ENCODE peak calls at places on chromosomes 16 and 17, in eight cellular contexts. D, N, K, Y, X, G, L and A are unnamed samples.

GRCh38 chr17:59762022-59762825 is 54.8 kb downstream of the VMP1 start:
- DNase-seq in K (no peak), X (no peak), Y (no peak), D (peak), N (no peak), L (no peak), G (no peak), A (peak)

GRCh38 chr16:23952128-23953041 is 116.6 kb downstream of the PRKCB start:
- DNase-seq in G (peak), K (peak), X (peak), D (peak), L (peak), N (no peak), Y (peak), A (peak)

GRCh38 chr17:57429966-57430365 is 173.6 kb downstream of the MSI2 start:
- DNase-seq in G (no peak), X (no peak), N (no peak), L (no peak), D (no peak), Y (no peak), K (no peak), A (no peak)

GRCh38 chr16:66873685-66874055 is 6.6 kb upstream of the PDP2 start:
- DNase-seq in K (no peak), D (no peak), X (no peak), G (no peak), N (no peak), Y (no peak), L (no peak), A (no peak)

GRCh38 chr17:59377410-59377809 is 46.0 kb downstream of the YPEL2 start:
- DNase-seq in Y (no peak), L (no peak), N (no peak), G (no peak), D (peak), K (no peak), X (no peak), A (no peak)

GRCh38 chr17:65538679-65539529 is 22.5 kb downstream of the AXIN2 start:
- DNase-seq in G (no peak), L (peak), X (no peak), D (no peak), N (no peak), K (no peak), Y (no peak), A (no peak)

GRCh38 chr17:15399443-15399842 is 58.0 kb upstream of the TEKT3 start:
- DNase-seq in D (no peak), L (no peak), G (no peak), N (no peak), Y (no peak), X (no peak), K (no peak), A (no peak)

GRCh38 chr17:64357191-64357981 is 33.3 kb downstream of the PECAM1 start:
- DNase-seq in D (peak), G (peak), K (no peak), Y (peak), X (no peak), N (peak), L (no peak), A (peak)

GRCh38 chr16:24309222-24309905 is 53.2 kb downstream of the CACNG3 start:
- DNase-seq in G (no peak), N (no peak), D (peak), L (peak), Y (peak), K (no peak), X (no peak), A (peak)

GRCh38 chr16:67116388-67117311 is 6.9 kb downstream of the PHAF1 start:
- DNase-seq in G (no peak), X (no peak), D (no peak), Y (no peak), L (no peak), K (no peak), N (no peak), A (no peak)

GRCh38 chr17:30290696-30291570 is 811 bp downstream of the BLMH start:
- DNase-seq in D (peak), G (peak), N (peak), Y (peak), K (peak), L (peak), X (peak), A (no peak)

GRCh38 chr17:30291571-30292489 is at the start of gene BLMH:
- DNase-seq in G (peak), D (peak), L (peak), Y (peak), X (peak), K (peak), N (peak), A (peak)

GRCh38 chr17:30290077-30290476 is 1.7 kb downstream of the BLMH start:
- DNase-seq in X (no peak), D (no peak), K (no peak), G (no peak), N (no peak), L (no peak), Y (no peak), A (no peak)

GRCh38 chr17:30296499-30297038 is 4.8 kb upstream of the BLMH start:
- DNase-seq in G (no peak), Y (no peak), X (no peak), D (no peak), N (no peak), L (no peak), K (no peak), A (no peak)

DNA sequence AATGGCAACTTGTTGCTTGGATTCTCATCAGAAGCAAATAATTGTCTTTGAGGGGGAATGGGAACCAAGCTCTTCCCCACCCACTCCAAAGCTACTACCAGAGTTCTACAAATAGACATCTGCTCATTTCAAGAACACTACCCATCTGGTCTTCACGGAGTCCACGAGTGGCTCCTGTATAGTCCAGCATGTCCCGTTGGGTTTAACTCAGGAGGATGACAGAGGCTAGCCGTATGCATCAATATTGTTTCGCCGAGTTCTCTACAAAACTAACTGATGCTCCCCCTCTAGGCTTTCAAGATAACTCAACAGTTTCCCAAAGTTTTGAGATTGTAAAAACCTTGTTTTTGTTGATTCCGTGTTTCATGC is 730 bp upstream of the BLMH start:
- DNase-seq in G (no peak), D (no peak), N (no peak), Y (no peak), L (no peak), K (no peak), X (no peak), A (no peak)
- H3K4me3 ChIP-seq in G (peak), D (peak), N (peak), Y (peak), L (peak), K (peak), X (peak), A (peak)

GRCh38 chr16:28503470-28504259 is 3.0 kb downstream of the IL27 start:
- DNase-seq in Y (no peak), D (no peak), K (no peak), L (no peak), G (no peak), N (no peak), X (no peak), A (no peak)

GRCh38 chr16:28502290-28502689 is 4.3 kb downstream of the IL27 start:
- DNase-seq in K (no peak), L (no peak), D (no peak), G (no peak), N (no peak), X (no peak), Y (no peak), A (no peak)

GRCh38 chr16:28498666-28499065 is 4.2 kb downstream of the APOBR start:
- DNase-seq in X (no peak), N (no peak), Y (no peak), L (no peak), D (no peak), G (no peak), K (no peak), A (no peak)

GRCh38 chr16:28499854-28500253 is 5.4 kb downstream of the APOBR start:
- DNase-seq in N (no peak), D (no peak), Y (no peak), L (no peak), G (peak), K (no peak), X (no peak), A (no peak)

GRCh38 chr16:28501258-28502232 is 5.1 kb downstream of the IL27 start:
- DNase-seq in X (no peak), K (no peak), D (no peak), N (no peak), L (no peak), G (no peak), Y (no peak), A (no peak)
- H3K27ac ChIP-seq in X (no peak), K (no peak), D (no peak), N (no peak), L (no peak), G (no peak), Y (no peak), A (no peak)

GRCh38 chr17:44241104-44241503 is 21.6 kb upstream of the UBTF start:
- DNase-seq in N (no peak), D (no peak), G (no peak), X (no peak), K (no peak), L (no peak), Y (no peak), A (no peak)
- H3K4me3 ChIP-seq in N (no peak), D (no peak), G (no peak), X (no peak), K (no peak), L (no peak), Y (no peak), A (no peak)

GRCh38 chr17:61199431-61200348 is 200.0 kb upstream of the TBX2 start:
- DNase-seq in G (no peak), N (no peak), K (no peak), D (no peak), Y (no peak), L (no peak), X (no peak), A (no peak)

GRCh38 chr17:61196799-61197198 is 202.8 kb upstream of the TBX2 start:
- DNase-seq in K (no peak), D (no peak), Y (no peak), L (no peak), X (no peak), N (no peak), G (no peak), A (no peak)

GRCh38 chr17:61201211-61201610 is 198.4 kb upstream of the TBX2 start:
- DNase-seq in G (no peak), L (no peak), X (no peak), D (peak), N (no peak), K (no peak), Y (peak), A (peak)

GRCh38 chr17:61200349-61200735 is 199.3 kb upstream of the TBX2 start:
- DNase-seq in D (peak), N (no peak), K (no peak), L (no peak), X (no peak), G (peak), Y (peak), A (no peak)

DNA sequence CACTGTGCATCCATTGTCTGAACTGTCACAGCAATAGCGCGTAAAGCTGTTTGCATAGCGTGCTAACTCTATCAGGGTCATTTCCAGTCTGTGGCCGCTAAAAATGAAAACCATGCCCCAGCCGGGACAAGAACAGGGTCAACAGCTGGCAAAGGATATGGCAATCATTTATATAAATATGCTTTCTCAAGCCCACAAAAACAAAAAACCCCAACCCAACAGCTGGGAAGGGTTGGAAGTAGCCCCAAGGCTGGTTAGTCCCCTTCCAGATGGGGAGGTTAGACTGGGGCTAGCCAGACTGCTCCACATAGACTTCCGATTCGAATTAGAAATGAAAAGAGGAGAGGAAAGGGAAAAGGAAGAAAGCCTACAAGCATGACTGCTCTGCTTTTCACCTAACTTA is 203.3 kb upstream of the TBX2 start:
- DNase-seq in K (no peak), N (no peak), D (no peak), Y (peak), G (no peak), L (no peak), X (no peak), A (peak)
- H3K27ac ChIP-seq in K (no peak), N (no peak), D (peak), Y (peak), G (no peak), L (no peak), X (no peak), A (no peak)

DNA sequence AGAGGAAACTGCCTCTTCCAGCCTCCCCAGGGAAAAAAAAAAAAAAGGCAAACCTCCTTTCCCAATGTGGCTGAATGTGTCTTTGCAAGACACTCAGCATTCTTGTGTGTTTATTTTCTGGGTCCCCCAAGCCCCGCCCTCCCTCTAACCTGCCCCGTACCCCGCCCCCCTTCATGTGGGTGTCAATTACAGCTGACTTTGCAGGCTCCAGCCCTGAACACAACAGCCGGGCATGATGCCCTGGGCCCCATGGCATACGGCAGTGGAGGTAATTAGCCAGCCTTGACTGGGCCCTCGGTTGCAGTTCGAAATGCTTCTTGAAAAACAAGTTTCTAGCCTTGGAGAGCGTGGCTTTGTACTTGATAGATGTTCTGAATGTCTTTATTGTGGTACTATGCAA is 354.7 kb upstream of the RBFOX1 start:
- DNase-seq in D (no peak), N (no peak), Y (no peak), L (no peak), K (no peak), G (no peak), X (no peak), A (no peak)
- H3K4me3 ChIP-seq in D (no peak), N (no peak), Y (no peak), L (no peak), K (no peak), G (no peak), X (no peak), A (no peak)

DNA sequence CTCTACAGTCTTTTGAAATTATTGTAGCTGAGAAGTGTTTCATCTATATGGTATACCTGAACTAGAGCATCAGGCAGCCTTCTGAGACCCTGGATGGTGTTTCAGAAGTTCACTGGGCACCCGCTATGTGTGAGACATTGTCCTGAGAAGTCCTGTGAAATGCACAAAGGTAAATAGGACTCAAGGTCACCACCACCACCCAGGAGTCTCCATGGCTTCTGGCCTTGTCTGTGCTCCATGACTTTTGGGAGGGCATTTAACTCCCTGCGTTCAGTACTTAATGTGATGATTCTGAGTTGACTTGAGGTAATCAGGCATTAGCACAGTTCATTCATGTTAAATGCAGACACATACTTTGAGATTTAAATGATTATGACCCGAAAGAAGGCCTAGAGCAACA is 1.1 kb downstream of the MLYCD start:
- DNase-seq in D (no peak), G (no peak), L (no peak), Y (no peak), K (no peak), X (no peak), N (no peak), A (no peak)
- H3K27ac ChIP-seq in D (no peak), G (no peak), L (no peak), Y (no peak), K (no peak), X (no peak), N (peak), A (no peak)

DNA sequence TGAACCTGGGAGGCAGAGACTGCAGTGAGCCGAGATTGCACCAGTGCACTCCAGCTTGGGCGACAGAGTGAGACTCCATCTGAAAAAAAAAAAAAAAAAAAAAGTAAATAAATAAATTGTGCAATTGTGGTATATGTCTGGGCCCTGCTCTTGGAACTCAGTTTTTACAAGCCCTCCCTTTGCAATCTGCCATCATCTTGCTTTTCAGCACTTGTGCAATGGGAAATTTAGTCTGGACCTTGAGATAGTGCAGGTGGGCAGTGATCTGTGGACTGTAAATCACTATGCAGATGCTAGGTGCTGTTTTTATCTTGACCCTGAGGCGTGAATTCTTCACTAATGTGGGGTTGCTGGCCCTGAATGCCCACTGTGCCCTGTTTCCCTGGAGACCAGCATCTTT is 6.5 kb upstream of the RAP1GAP2 start:
- DNase-seq in Y (no peak), D (no peak), L (no peak), G (no peak), K (no peak), X (no peak), N (no peak), A (no peak)
- H3K4me3 ChIP-seq in Y (no peak), D (no peak), L (no peak), G (no peak), K (no peak), X (no peak), N (no peak), A (no peak)